ENCODE peak calls at places on chromosomes 6 and 20, in four cellular contexts. One of them, this sample, is unnamed.

GRCh38 chr20:53960586-53961386 is 109.6 kb downstream of the BCAS1 start:
- DNase-seq in GM23338: no peak
- DNase-seq in NCI-H1417: no peak
- DNase-seq in endothelial cell: no peak
- DNase-seq in this sample: no peak

GRCh38 chr6:170553686-170554085 is 483 bp upstream of the TBP start:
- DNase-seq in GM23338: no peak
- DNase-seq in endothelial cell: peak; percentile 23
- DNase-seq in NCI-H1417: no peak
- DNase-seq in this sample: no peak

GRCh38 chr6:75612434-75612833 is 10.8 kb downstream of the SENP6 start:
- DNase-seq in NCI-H1417: no peak
- DNase-seq in endothelial cell: no peak
- DNase-seq in GM23338: no peak
- DNase-seq in this sample: no peak

GRCh38 chr20:5923493-5923892 is 26.8 kb downstream of the TRMT6 start:
- DNase-seq in endothelial cell: no peak
- DNase-seq in NCI-H1417: no peak
- DNase-seq in GM23338: no peak
- DNase-seq in this sample: no peak

GRCh38 chr6:144359783-144360182 is 74.6 kb downstream of the UTRN start:
- DNase-seq in GM23338: no peak
- DNase-seq in NCI-H1417: no peak
- DNase-seq in endothelial cell: no peak
- DNase-seq in this sample: no peak

GRCh38 chr6:142088858-142089216 is 43.9 kb upstream of the GJE1 start:
- DNase-seq in endothelial cell: peak; percentile 63
- DNase-seq in GM23338: peak; percentile 74
- DNase-seq in NCI-H1417: peak; percentile 34
- DNase-seq in this sample: no peak

GRCh38 chr6:41021832-41022231 is 17.2 kb downstream of the UNC5CL start:
- DNase-seq in endothelial cell: no peak
- DNase-seq in NCI-H1417: no peak
- DNase-seq in GM23338: no peak
- DNase-seq in this sample: peak; percentile 64

GRCh38 chr6:144264270-144265060 is 20.7 kb upstream of the UTRN start:
- DNase-seq in GM23338: peak; percentile 60
- DNase-seq in NCI-H1417: no peak
- DNase-seq in endothelial cell: no peak
- DNase-seq in this sample: no peak

GRCh38 chr6:158061361-158061708 is 79.7 kb downstream of the SYNJ2 start:
- DNase-seq in NCI-H1417: peak; percentile 18
- DNase-seq in GM23338: no peak
- DNase-seq in endothelial cell: no peak
- DNase-seq in this sample: peak; percentile 64

GRCh38 chr6:65900928-65901327 is 193.9 kb upstream of the EYS start:
- DNase-seq in GM23338: no peak
- DNase-seq in NCI-H1417: no peak
- DNase-seq in endothelial cell: no peak
- DNase-seq in this sample: no peak

GRCh38 chr20:49045440-49046086 is 549 bp upstream of the CSE1L start:
- DNase-seq in NCI-H1417: no peak
- DNase-seq in GM23338: peak; percentile 49
- DNase-seq in endothelial cell: peak; percentile 25
- DNase-seq in this sample: no peak

GRCh38 chr6:52369234-52369633 is 7.3 kb downstream of the PAQR8 start:
- DNase-seq in NCI-H1417: no peak
- DNase-seq in GM23338: no peak
- DNase-seq in endothelial cell: no peak
- DNase-seq in this sample: no peak

GRCh38 chr6:131721161-131721560 is 10.3 kb upstream of the CTAGE9 start:
- DNase-seq in GM23338: no peak
- DNase-seq in endothelial cell: no peak
- DNase-seq in NCI-H1417: no peak
- DNase-seq in this sample: no peak

GRCh38 chr6:44327096-44327495 is 13.9 kb upstream of the AARS2 start:
- DNase-seq in NCI-H1417: no peak
- DNase-seq in endothelial cell: no peak
- DNase-seq in GM23338: no peak
- DNase-seq in this sample: no peak

GRCh38 chr6:53280207-53280606 is 68.5 kb downstream of the ELOVL5 start:
- DNase-seq in endothelial cell: no peak
- DNase-seq in GM23338: no peak
- DNase-seq in NCI-H1417: no peak
- DNase-seq in this sample: no peak

GRCh38 chr6:16754864-16755263 is 6.4 kb downstream of the ATXN1 start:
- DNase-seq in NCI-H1417: no peak
- DNase-seq in endothelial cell: no peak
- DNase-seq in GM23338: no peak
- DNase-seq in this sample: no peak

GRCh38 chr20:18005170-18005989 is 36.6 kb downstream of the MGME1 start:
- DNase-seq in NCI-H1417: no peak
- DNase-seq in endothelial cell: no peak
- DNase-seq in GM23338: no peak
- DNase-seq in this sample: no peak

GRCh38 chr6:150897400-150897943 is 32.0 kb downstream of the MTHFD1L start:
- DNase-seq in NCI-H1417: no peak
- DNase-seq in GM23338: no peak
- DNase-seq in endothelial cell: no peak
- DNase-seq in this sample: no peak

GRCh38 chr6:112253842-112254816 is at the start of gene LAMA4:
- DNase-seq in endothelial cell: peak; percentile 46
- DNase-seq in GM23338: peak; percentile 68
- DNase-seq in NCI-H1417: no peak
- DNase-seq in this sample: peak; percentile 13

GRCh38 chr6:160101262-160102205 is 20.1 kb upstream of the SLC22A1 start:
- DNase-seq in NCI-H1417: no peak
- DNase-seq in GM23338: no peak
- DNase-seq in endothelial cell: no peak
- DNase-seq in this sample: no peak

GRCh38 chr6:163337958-163338357 is 76.6 kb upstream of the QKI start:
- DNase-seq in endothelial cell: no peak
- DNase-seq in GM23338: no peak
- DNase-seq in NCI-H1417: peak; percentile 1
- DNase-seq in this sample: no peak

GRCh38 chr6:5143625-5144311 is 58.6 kb downstream of the PPP1R3G start:
- DNase-seq in GM23338: peak; percentile 93
- DNase-seq in endothelial cell: peak; percentile 84
- DNase-seq in NCI-H1417: peak; percentile 86
- DNase-seq in this sample: peak; percentile 89

GRCh38 chr20:37236462-37236861 is 25.2 kb downstream of the GHRH start:
- DNase-seq in NCI-H1417: no peak
- DNase-seq in endothelial cell: no peak
- DNase-seq in GM23338: no peak
- DNase-seq in this sample: no peak

GRCh38 chr6:99563056-99563723 is 5.3 kb downstream of the CCNC start:
- DNase-seq in endothelial cell: no peak
- DNase-seq in NCI-H1417: no peak
- DNase-seq in GM23338: no peak
- DNase-seq in this sample: no peak

GRCh38 chr6:135936606-135937005 is 85.1 kb downstream of the PDE7B start:
- DNase-seq in GM23338: no peak
- DNase-seq in endothelial cell: no peak
- DNase-seq in NCI-H1417: no peak
- DNase-seq in this sample: no peak

GRCh38 chr6:7151381-7151780 is 43.6 kb downstream of the RREB1 start:
- DNase-seq in NCI-H1417: peak; percentile 11
- DNase-seq in GM23338: no peak
- DNase-seq in endothelial cell: no peak
- DNase-seq in this sample: no peak

GRCh38 chr20:30963591-30963990 is 293.9 kb upstream of the DEFB115 start:
- DNase-seq in endothelial cell: no peak
- DNase-seq in GM23338: no peak
- DNase-seq in NCI-H1417: no peak
- DNase-seq in this sample: no peak

GRCh38 chr6:36195471-36196048 is 984 bp upstream of the BRPF3 start:
- DNase-seq in GM23338: no peak
- DNase-seq in endothelial cell: no peak
- DNase-seq in NCI-H1417: no peak
- DNase-seq in this sample: no peak

GRCh38 chr20:17992224-17992637 is 23.4 kb downstream of the MGME1 start:
- DNase-seq in GM23338: no peak
- DNase-seq in endothelial cell: no peak
- DNase-seq in NCI-H1417: no peak
- DNase-seq in this sample: no peak

GRCh38 chr6:107813555-107814194 is 10.4 kb downstream of the SCML4 start:
- DNase-seq in GM23338: no peak
- DNase-seq in endothelial cell: no peak
- DNase-seq in NCI-H1417: no peak
- DNase-seq in this sample: no peak

GRCh38 chr6:146892283-146892612 is 293.5 kb downstream of the ADGB start:
- DNase-seq in GM23338: no peak
- DNase-seq in NCI-H1417: no peak
- DNase-seq in endothelial cell: no peak
- DNase-seq in this sample: no peak

GRCh38 chr20:25274481-25274880 is 26.6 kb downstream of the PYGB start:
- DNase-seq in GM23338: no peak
- DNase-seq in endothelial cell: no peak
- DNase-seq in NCI-H1417: no peak
- DNase-seq in this sample: peak; percentile 4

GRCh38 chr6:100719883-100720682 is 161.0 kb downstream of the ASCC3 start:
- DNase-seq in GM23338: peak; percentile 33
- DNase-seq in NCI-H1417: no peak
- DNase-seq in endothelial cell: no peak
- DNase-seq in this sample: no peak

GRCh38 chr20:63182946-63183415 is 33.0 kb downstream of the YTHDF1 start:
- DNase-seq in GM23338: no peak
- DNase-seq in NCI-H1417: no peak
- DNase-seq in endothelial cell: no peak
- DNase-seq in this sample: no peak

GRCh38 chr20:38581013-38581412 is at the start of gene ADIG:
- DNase-seq in endothelial cell: no peak
- DNase-seq in NCI-H1417: peak; percentile 86
- DNase-seq in GM23338: no peak
- DNase-seq in this sample: peak; percentile 21

GRCh38 chr6:106562001-106562400 is 67.3 kb downstream of the RTN4IP1 start:
- DNase-seq in NCI-H1417: no peak
- DNase-seq in endothelial cell: no peak
- DNase-seq in GM23338: no peak
- DNase-seq in this sample: no peak

GRCh38 chr20:7264137-7264536 is 496.7 kb downstream of the BMP2 start:
- DNase-seq in NCI-H1417: no peak
- DNase-seq in GM23338: no peak
- DNase-seq in endothelial cell: no peak
- DNase-seq in this sample: no peak

GRCh38 chr20:58361549-58361948 is 27.5 kb upstream of the VAPB start:
- DNase-seq in NCI-H1417: no peak
- DNase-seq in endothelial cell: no peak
- DNase-seq in GM23338: peak; percentile 30
- DNase-seq in this sample: no peak

This sample was measured in WERI-Rb-1.